ENCODE peak calls at places on chromosomes 2 and 18, in ten cellular contexts. M is Caco-2, X is dorsolateral prefrontal cortex, B is GM10248, W is kidney epithelial cell, F is progenitor cell of endocrine pancreas, Q is lower lobe of right lung, U is SK-N-SH, K is endothelial cell, H is GM13976. J is an unnamed sample.

GRCh38 chr18:35691625-35692024 is 110.1 kb downstream of the GALNT1 start:
- DNase-seq in M (no peak), X (no peak), B (no peak), W (no peak), F (no peak), Q (no peak), U (no peak), K (no peak), H (no peak), J (no peak)

GRCh38 chr2:70123051-70123828 is 36.0 kb downstream of the PCBP1 start:
- DNase-seq in M (no peak), X (peak; percentile 21), B (no peak), W (no peak), F (no peak), Q (no peak), U (no peak), K (no peak), H (no peak), J (no peak)

GRCh38 chr18:22279741-22280452 is 110.5 kb downstream of the GATA6 start:
- DNase-seq in M (no peak), X (no peak), B (no peak), W (no peak), F (no peak), Q (no peak), U (no peak), K (no peak), H (no peak), J (no peak)

GRCh38 chr18:23337599-23338444 is 115.3 kb upstream of the RIOK3 start:
- DNase-seq in M (no peak), X (no peak), B (no peak), W (peak; percentile 29), F (no peak), Q (no peak), U (peak; percentile 58), K (no peak), H (no peak), J (no peak)

GRCh38 chr2:147173186-147173575 is 671.6 kb upstream of the ACVR2A start:
- DNase-seq in M (peak; percentile 64), X (no peak), B (no peak), W (peak; percentile 29), F (no peak), Q (no peak), U (no peak), K (no peak), H (no peak), J (no peak)

GRCh38 chr2:62116983-62117382 is 78.9 kb upstream of the B3GNT2 start:
- DNase-seq in M (no peak), X (no peak), B (no peak), W (no peak), F (no peak), Q (no peak), U (no peak), K (no peak), H (no peak), J (no peak)

GRCh38 chr2:190111166-190111565 is 48.6 kb upstream of the MSTN start:
- DNase-seq in M (no peak), X (no peak), B (no peak), W (no peak), F (no peak), Q (no peak), U (no peak), K (no peak), H (no peak), J (no peak)

GRCh38 chr2:129117427-129117826 is 798.8 kb upstream of the HS6ST1 start:
- DNase-seq in M (no peak), X (no peak), B (no peak), W (no peak), F (no peak), Q (no peak), U (no peak), K (no peak), H (no peak), J (no peak)

GRCh38 chr2:118554616-118555015 is 292.8 kb downstream of the EN1 start:
- DNase-seq in M (no peak), X (no peak), B (no peak), W (no peak), F (no peak), Q (no peak), U (no peak), K (no peak), H (no peak), J (no peak)

DNA sequence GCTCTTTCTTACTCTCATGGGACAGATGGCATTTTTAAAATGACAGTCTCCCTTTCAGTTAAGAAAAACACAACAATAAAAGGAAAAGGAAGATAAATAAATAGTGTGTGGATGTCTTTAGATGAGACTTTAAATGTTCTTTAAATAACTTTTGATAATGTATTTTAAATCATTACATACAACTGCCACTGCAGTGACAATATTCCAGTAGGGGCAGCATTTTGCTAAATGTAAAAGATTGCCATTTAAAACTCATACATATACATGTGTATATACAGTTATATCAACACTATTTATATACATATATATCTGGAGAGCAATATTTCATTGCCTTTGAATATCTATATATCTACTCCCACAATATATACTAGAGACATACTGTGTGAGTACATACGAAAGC is 90.7 kb downstream of the INO80D start:
- DNase-seq in M (no peak), X (no peak), B (no peak), W (no peak), F (no peak), Q (no peak), U (no peak), K (no peak), H (no peak), J (no peak)
- TF ChIP-seq CTCF in M (peak; percentile 8), X (no peak), B (no peak), W (no peak), F (peak; percentile 17), Q (no peak), U (peak; percentile 46), K (no peak), H (no peak), J (no peak)

DNA sequence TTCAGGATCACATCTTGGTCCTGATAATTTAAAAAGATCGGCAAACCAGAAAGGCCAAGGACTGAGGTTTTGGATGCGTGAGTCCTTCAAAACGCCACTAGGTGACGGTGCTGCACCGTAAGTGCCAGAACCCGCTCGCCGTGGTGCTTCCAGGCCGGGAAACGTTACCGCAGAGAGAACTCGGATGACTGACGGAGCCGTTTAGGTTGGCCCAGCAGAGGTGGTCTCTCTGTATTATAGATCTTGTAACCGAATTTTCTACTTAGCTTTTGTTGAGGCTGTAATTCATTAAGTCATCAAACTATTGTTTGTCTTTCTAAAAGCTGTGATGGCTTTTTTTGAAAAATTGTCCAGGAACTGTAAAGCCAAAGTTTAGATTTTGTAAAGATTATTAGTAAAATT is 39.8 kb upstream of the ADCYAP1 start:
- DNase-seq in M (peak; percentile 74), X (peak; percentile 63), B (peak; percentile 64), W (no peak), F (peak; percentile 58), Q (peak; percentile 64), U (peak; percentile 60), K (peak; percentile 73), H (peak; percentile 65), J (peak; percentile 61)
- TF ChIP-seq CTCF in M (peak; percentile 93), X (peak; percentile 77), B (peak; percentile 95), W (peak; percentile 100), F (peak; percentile 97), Q (peak; percentile 95), U (peak; percentile 97), K (peak; percentile 68), H (peak; percentile 66), J (peak; percentile 86)

GRCh38 chr2:196063773-196064172 is 4.9 kb downstream of the DNAH7 start:
- DNase-seq in M (no peak), X (no peak), B (no peak), W (no peak), F (no peak), Q (no peak), U (no peak), K (no peak), H (no peak), J (no peak)

GRCh38 chr2:196073521-196073920 is 4.9 kb upstream of the DNAH7 start:
- DNase-seq in M (no peak), X (no peak), B (no peak), W (no peak), F (no peak), Q (no peak), U (no peak), K (no peak), H (no peak), J (no peak)

GRCh38 chr2:196066794-196067382 is 1.7 kb downstream of the DNAH7 start:
- DNase-seq in M (peak; percentile 38), X (no peak), B (peak; percentile 40), W (no peak), F (no peak), Q (no peak), U (peak; percentile 47), K (no peak), H (peak; percentile 50), J (peak; percentile 29)

DNA sequence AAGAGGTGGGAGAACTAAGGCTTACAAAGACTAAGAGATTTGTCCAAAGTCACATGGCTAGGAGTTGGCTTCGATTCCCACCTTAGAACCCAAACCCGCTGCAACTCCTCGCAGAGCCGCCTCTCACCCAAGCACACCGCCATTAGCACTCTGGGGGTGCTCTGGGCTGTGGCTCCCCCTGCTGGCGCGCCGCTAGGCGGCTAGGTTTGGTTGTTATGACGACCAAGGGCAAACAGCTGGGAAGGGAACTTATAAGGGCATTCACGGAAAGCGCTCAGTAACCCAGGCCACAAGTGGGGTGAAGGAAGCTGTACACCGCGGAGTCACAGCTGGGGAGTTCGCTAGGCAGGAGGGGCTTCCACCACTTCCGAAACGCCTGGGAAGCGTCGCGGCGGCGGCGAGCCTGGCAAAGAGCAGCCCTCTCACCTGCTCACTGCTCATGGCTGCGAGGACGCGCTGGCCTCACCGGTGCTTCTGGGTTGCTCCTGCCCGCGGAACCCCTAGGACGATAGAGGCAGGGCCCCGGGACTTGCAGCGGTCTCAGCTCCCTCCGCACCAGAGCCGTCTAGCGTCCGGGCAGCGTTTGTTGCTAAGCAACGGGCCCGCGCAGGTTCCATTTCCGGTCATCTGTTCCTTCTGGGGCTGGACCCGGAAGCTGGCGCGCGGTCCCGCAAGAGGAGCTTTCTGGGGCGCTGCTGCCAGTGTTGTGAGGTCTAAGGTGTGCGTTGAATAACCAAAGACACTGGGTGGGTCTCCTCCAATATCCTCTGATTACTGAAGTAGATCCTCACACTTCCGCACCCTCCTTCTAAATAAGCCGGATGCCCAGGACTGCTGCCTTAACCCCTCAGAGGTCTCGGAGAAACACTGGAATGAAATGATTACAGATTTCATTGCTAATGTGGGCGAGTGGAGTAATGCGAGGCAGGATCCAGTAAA is at the start of gene DNAH7:
- DNase-seq in M (peak; percentile 94), X (peak; percentile 90), B (peak; percentile 91), W (peak; percentile 61), F (peak; percentile 80), Q (peak; percentile 96), U (peak; percentile 87), K (peak; percentile 90), H (peak; percentile 91), J (peak; percentile 83)
- TF ChIP-seq CTCF in M (peak; percentile 86), X (peak; percentile 78), B (peak; percentile 99), W (peak; percentile 100), F (peak; percentile 97), Q (peak; percentile 78), U (peak; percentile 79), K (peak; percentile 85), H (peak; percentile 96), J (peak; percentile 94)

GRCh38 chr2:164913640-164914346 is 41.5 kb downstream of the SLC38A11 start:
- DNase-seq in M (peak; percentile 78), X (no peak), B (no peak), W (no peak), F (no peak), Q (no peak), U (no peak), K (no peak), H (no peak), J (no peak)
- TF ChIP-seq CTCF in M (peak; percentile 45), X (no peak), B (no peak), W (peak; percentile 11), F (peak; percentile 51), Q (peak; percentile 45), U (peak; percentile 62), K (no peak), H (no peak), J (no peak)

J was measured in GM20000.